ENCODE peak calls at places on chromosome 3, in six cellular contexts. One of them, this sample, is unnamed.

GRCh38 chr3:32018723-32019564 is 37.4 kb downstream of the ZNF860 start:
- DNase-seq in sigmoid colon: no peak
- DNase-seq in body of pancreas: no peak
- DNase-seq in IMR-90: peak; percentile 57
- DNase-seq in Peyer's patch: no peak
- DNase-seq in HCT116: peak; percentile 54
- DNase-seq in this sample: no peak

GRCh38 chr3:69547457-69548014 is 161.6 kb upstream of the FRMD4B start:
- DNase-seq in sigmoid colon: no peak
- DNase-seq in body of pancreas: no peak
- DNase-seq in IMR-90: no peak
- DNase-seq in Peyer's patch: no peak
- DNase-seq in HCT116: no peak
- DNase-seq in this sample: no peak

GRCh38 chr3:8607285-8608040 is 37.1 kb downstream of the SSUH2 start:
- DNase-seq in sigmoid colon: no peak
- DNase-seq in body of pancreas: peak; percentile 69
- DNase-seq in IMR-90: peak; percentile 78
- DNase-seq in Peyer's patch: no peak
- DNase-seq in HCT116: peak; percentile 15
- DNase-seq in this sample: peak; percentile 55

GRCh38 chr3:47567149-47567548 is 11.5 kb downstream of the CSPG5 start:
- DNase-seq in sigmoid colon: no peak
- DNase-seq in body of pancreas: no peak
- DNase-seq in IMR-90: no peak
- DNase-seq in Peyer's patch: no peak
- DNase-seq in HCT116: no peak
- DNase-seq in this sample: no peak

GRCh38 chr3:185204894-185205293 is 49.0 kb downstream of the EHHADH start:
- DNase-seq in sigmoid colon: no peak
- DNase-seq in body of pancreas: no peak
- DNase-seq in IMR-90: no peak
- DNase-seq in Peyer's patch: no peak
- DNase-seq in HCT116: no peak
- DNase-seq in this sample: no peak

GRCh38 chr3:107850681-107851080 is 240.2 kb downstream of the CD47 start:
- DNase-seq in sigmoid colon: no peak
- DNase-seq in body of pancreas: no peak
- DNase-seq in IMR-90: no peak
- DNase-seq in Peyer's patch: no peak
- DNase-seq in HCT116: no peak
- DNase-seq in this sample: no peak

GRCh38 chr3:135908225-135908624 is 57.3 kb upstream of the PPP2R3A start:
- DNase-seq in sigmoid colon: no peak
- DNase-seq in body of pancreas: peak; percentile 11
- DNase-seq in IMR-90: peak; percentile 33
- DNase-seq in Peyer's patch: no peak
- DNase-seq in HCT116: peak; percentile 10
- DNase-seq in this sample: no peak

GRCh38 chr3:90132220-90132619 is 1024.8 kb downstream of the EPHA3 start:
- DNase-seq in sigmoid colon: no peak
- DNase-seq in body of pancreas: no peak
- DNase-seq in IMR-90: no peak
- DNase-seq in Peyer's patch: no peak
- DNase-seq in HCT116: no peak
- DNase-seq in this sample: no peak

GRCh38 chr3:108036984-108037741 is 53.7 kb downstream of the CD47 start:
- DNase-seq in sigmoid colon: no peak
- DNase-seq in body of pancreas: no peak
- DNase-seq in IMR-90: peak; percentile 71
- DNase-seq in Peyer's patch: no peak
- DNase-seq in HCT116: no peak
- DNase-seq in this sample: no peak

GRCh38 chr3:107111889-107112288 is 265.4 kb upstream of the CCDC54 start:
- DNase-seq in sigmoid colon: no peak
- DNase-seq in body of pancreas: no peak
- DNase-seq in IMR-90: no peak
- DNase-seq in Peyer's patch: no peak
- DNase-seq in HCT116: no peak
- DNase-seq in this sample: no peak

GRCh38 chr3:20066848-20067617 is 26.8 kb downstream of the KAT2B start:
- DNase-seq in sigmoid colon: peak; percentile 72
- DNase-seq in body of pancreas: no peak
- DNase-seq in IMR-90: no peak
- DNase-seq in Peyer's patch: no peak
- DNase-seq in HCT116: no peak
- DNase-seq in this sample: peak; percentile 64

GRCh38 chr3:129526121-129526900 is 2.1 kb upstream of the RHO start:
- DNase-seq in sigmoid colon: no peak
- DNase-seq in body of pancreas: no peak
- DNase-seq in IMR-90: peak; percentile 8
- DNase-seq in Peyer's patch: peak; percentile 40
- DNase-seq in HCT116: no peak
- DNase-seq in this sample: no peak

GRCh38 chr3:111758642-111759041 is 100.4 kb upstream of the PHLDB2 start:
- DNase-seq in sigmoid colon: no peak
- DNase-seq in body of pancreas: no peak
- DNase-seq in IMR-90: peak; percentile 73
- DNase-seq in Peyer's patch: no peak
- DNase-seq in HCT116: no peak
- DNase-seq in this sample: no peak

DNA sequence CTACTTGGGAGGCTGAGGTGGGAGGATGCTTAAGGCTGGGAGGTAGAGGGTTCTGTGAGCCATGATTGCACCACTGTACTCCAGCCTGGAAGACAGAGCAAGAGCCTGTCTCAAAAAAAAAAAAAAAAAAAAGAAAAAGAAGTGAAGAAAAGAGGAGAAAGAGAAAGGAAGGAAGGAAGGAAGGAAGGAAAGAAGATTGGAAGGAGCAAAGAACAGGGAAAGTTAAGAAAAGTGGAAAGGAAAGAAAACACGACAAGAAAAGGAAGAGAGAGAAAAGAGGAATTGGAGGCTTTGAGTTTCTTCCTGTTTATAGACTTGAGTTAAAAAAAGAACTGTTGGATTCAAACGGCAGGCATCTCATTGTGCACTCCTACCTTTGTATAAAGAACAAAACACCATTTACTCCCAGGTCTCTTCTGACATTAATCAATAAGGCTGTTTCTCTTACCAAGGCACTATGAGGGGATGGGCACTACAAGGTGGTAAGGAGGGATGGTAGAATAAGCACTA is 73.5 kb downstream of the EDEM1 start:
- DNase-seq in sigmoid colon: no peak
- DNase-seq in body of pancreas: no peak
- DNase-seq in IMR-90: no peak
- DNase-seq in Peyer's patch: no peak
- DNase-seq in HCT116: no peak
- DNase-seq in this sample: no peak
- TF ChIP-seq POLR2A in sigmoid colon: no peak
- TF ChIP-seq POLR2A in body of pancreas: no peak
- TF ChIP-seq POLR2A in IMR-90: no peak
- TF ChIP-seq POLR2A in Peyer's patch: no peak
- TF ChIP-seq POLR2A in HCT116: no peak
- TF ChIP-seq POLR2A in this sample: no peak

GRCh38 chr3:50599716-50600118 is 11.9 kb downstream of the CISH start:
- DNase-seq in sigmoid colon: no peak
- DNase-seq in body of pancreas: no peak
- DNase-seq in IMR-90: no peak
- DNase-seq in Peyer's patch: no peak
- DNase-seq in HCT116: no peak
- DNase-seq in this sample: no peak
- H3K4me1 ChIP-seq in sigmoid colon: peaks cover 52% of the 10 kb centered on the region
- H3K4me1 ChIP-seq in body of pancreas: peaks cover 69% of the 10 kb centered on the region
- H3K4me1 ChIP-seq in IMR-90: peaks cover 22% of the 10 kb centered on the region
- H3K4me1 ChIP-seq in Peyer's patch: peaks cover 15% of the 10 kb centered on the region
- H3K4me1 ChIP-seq in HCT116: peaks cover 40% of the 10 kb centered on the region
- H3K4me1 ChIP-seq in this sample: peaks cover 27% of the 10 kb centered on the region

DNA sequence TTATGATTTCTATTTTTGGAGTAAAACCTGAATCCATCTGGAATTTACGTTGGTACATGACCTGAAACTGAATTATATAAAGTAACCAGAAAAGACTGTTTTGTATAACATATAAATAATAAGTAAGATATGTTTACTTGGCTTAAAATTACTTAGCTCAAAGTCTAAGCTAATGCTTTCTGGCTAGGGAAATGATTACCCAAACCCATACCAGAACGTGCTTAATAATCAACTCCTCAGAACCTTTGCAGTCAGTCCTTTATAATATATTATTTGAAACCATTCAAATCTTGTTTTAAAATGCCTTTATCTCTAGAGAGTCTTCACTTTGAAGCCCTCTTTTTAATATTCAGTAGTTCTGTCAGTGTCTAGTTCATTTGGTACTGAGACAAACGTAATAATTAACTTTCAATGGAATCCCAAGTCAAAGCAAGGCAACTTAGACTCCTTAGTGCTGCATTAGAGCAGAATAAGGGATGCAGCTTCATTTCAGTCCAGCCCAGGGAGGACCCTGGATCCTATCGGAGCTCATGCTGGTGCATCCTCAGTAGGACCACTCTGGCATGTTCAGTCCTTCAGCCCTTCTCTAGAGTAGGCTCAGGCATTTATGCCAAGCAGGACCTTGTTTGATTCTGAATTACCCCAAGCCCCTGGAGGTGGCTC is 81.6 kb downstream of the MME start:
- DNase-seq in sigmoid colon: no peak
- DNase-seq in body of pancreas: no peak
- DNase-seq in IMR-90: no peak
- DNase-seq in Peyer's patch: no peak
- DNase-seq in HCT116: no peak
- DNase-seq in this sample: no peak
- H3K36me3 ChIP-seq in sigmoid colon: no peaks in the 10 kb centered on the region
- H3K36me3 ChIP-seq in body of pancreas: no peaks in the 10 kb centered on the region
- H3K36me3 ChIP-seq in IMR-90: no peaks in the 10 kb centered on the region
- H3K36me3 ChIP-seq in Peyer's patch: no peaks in the 10 kb centered on the region
- H3K36me3 ChIP-seq in HCT116: no peaks in the 10 kb centered on the region
- H3K36me3 ChIP-seq in this sample: no peaks in the 10 kb centered on the region

GRCh38 chr3:100492810-100493140 is 356 bp downstream of the TMEM45A start:
- DNase-seq in sigmoid colon: no peak
- DNase-seq in body of pancreas: no peak
- DNase-seq in IMR-90: no peak
- DNase-seq in Peyer's patch: no peak
- DNase-seq in HCT116: no peak
- DNase-seq in this sample: no peak

GRCh38 chr3:100489118-100489517 is 3.3 kb upstream of the TMEM45A start:
- DNase-seq in sigmoid colon: no peak
- DNase-seq in body of pancreas: no peak
- DNase-seq in IMR-90: no peak
- DNase-seq in Peyer's patch: no peak
- DNase-seq in HCT116: no peak
- DNase-seq in this sample: no peak

GRCh38 chr3:100496711-100497261 is 4.4 kb downstream of the TMEM45A start:
- DNase-seq in sigmoid colon: no peak
- DNase-seq in body of pancreas: no peak
- DNase-seq in IMR-90: peak; percentile 70
- DNase-seq in Peyer's patch: no peak
- DNase-seq in HCT116: no peak
- DNase-seq in this sample: no peak

GRCh38 chr3:100486808-100487207 is 5.6 kb upstream of the TMEM45A start:
- DNase-seq in sigmoid colon: no peak
- DNase-seq in body of pancreas: no peak
- DNase-seq in IMR-90: no peak
- DNase-seq in Peyer's patch: no peak
- DNase-seq in HCT116: no peak
- DNase-seq in this sample: no peak

GRCh38 chr3:100492059-100492809 is at the start of gene TMEM45A:
- DNase-seq in sigmoid colon: peak; percentile 97
- DNase-seq in body of pancreas: peak; percentile 98
- DNase-seq in IMR-90: peak; percentile 95
- DNase-seq in Peyer's patch: peak; percentile 86
- DNase-seq in HCT116: peak; percentile 83
- DNase-seq in this sample: peak; percentile 97
- TF ChIP-seq POLR2A in sigmoid colon: no peak
- TF ChIP-seq POLR2A in body of pancreas: peak; percentile 93
- TF ChIP-seq POLR2A in IMR-90: peak; percentile 96
- TF ChIP-seq POLR2A in Peyer's patch: peak; percentile 37
- TF ChIP-seq POLR2A in HCT116: no peak
- TF ChIP-seq POLR2A in this sample: peak; percentile 65

This sample was measured in uterus.